ENCODE peak calls at places on chromosomes 1 and 21, in five cellular contexts. One of them, this sample, is unnamed.

GRCh38 chr1:147151244-147151643 is 21.0 kb downstream of the PRKAB2 start:
- DNase-seq in spleen: no peak
- DNase-seq in hepatocyte: no peak
- DNase-seq in tibial artery: no peak
- DNase-seq in K562: no peak
- DNase-seq in this sample: no peak

GRCh38 chr1:151716771-151717631 is at the start of gene CELF3:
- DNase-seq in spleen: no peak
- DNase-seq in hepatocyte: peak
- DNase-seq in tibial artery: no peak
- DNase-seq in K562: peak
- DNase-seq in this sample: no peak

GRCh38 chr21:45140346-45140940 is 66.1 kb downstream of the ADARB1 start:
- DNase-seq in spleen: peak
- DNase-seq in hepatocyte: peak
- DNase-seq in tibial artery: peak
- DNase-seq in K562: peak
- DNase-seq in this sample: peak

GRCh38 chr1:85692730-85693314 is 15.4 kb downstream of the ZNHIT6 start:
- DNase-seq in spleen: no peak
- DNase-seq in hepatocyte: peak
- DNase-seq in tibial artery: no peak
- DNase-seq in K562: peak
- DNase-seq in this sample: no peak

GRCh38 chr1:152836881-152837280 is 5.8 kb upstream of the LCE6A start:
- DNase-seq in spleen: no peak
- DNase-seq in hepatocyte: no peak
- DNase-seq in tibial artery: no peak
- DNase-seq in K562: no peak
- DNase-seq in this sample: no peak

GRCh38 chr1:219298581-219299148 is 125.0 kb downstream of the LYPLAL1 start:
- DNase-seq in spleen: no peak
- DNase-seq in hepatocyte: peak
- DNase-seq in tibial artery: no peak
- DNase-seq in K562: no peak
- DNase-seq in this sample: no peak

GRCh38 chr1:160834945-160835565 is 27.6 kb downstream of the CD244 start:
- DNase-seq in spleen: no peak
- DNase-seq in hepatocyte: peak
- DNase-seq in tibial artery: no peak
- DNase-seq in K562: peak
- DNase-seq in this sample: peak

GRCh38 chr1:188269956-188270355 is 1441.2 kb downstream of the PLA2G4A start:
- DNase-seq in spleen: no peak
- DNase-seq in hepatocyte: no peak
- DNase-seq in tibial artery: no peak
- DNase-seq in K562: no peak
- DNase-seq in this sample: no peak

GRCh38 chr1:218816999-218817398 is 356.7 kb upstream of the LYPLAL1 start:
- DNase-seq in spleen: no peak
- DNase-seq in hepatocyte: peak
- DNase-seq in tibial artery: no peak
- DNase-seq in K562: no peak
- DNase-seq in this sample: no peak

GRCh38 chr1:156676820-156677615 is at the start of gene NES:
- DNase-seq in spleen: no peak
- DNase-seq in hepatocyte: peak
- DNase-seq in tibial artery: peak
- DNase-seq in K562: peak
- DNase-seq in this sample: no peak

GRCh38 chr1:36773827-36774541 is 260.3 kb downstream of the GRIK3 start:
- DNase-seq in spleen: no peak
- DNase-seq in hepatocyte: no peak
- DNase-seq in tibial artery: no peak
- DNase-seq in K562: no peak
- DNase-seq in this sample: no peak

GRCh38 chr1:86779308-86780191 is 75.2 kb downstream of the SH3GLB1 start:
- DNase-seq in spleen: no peak
- DNase-seq in hepatocyte: peak
- DNase-seq in tibial artery: no peak
- DNase-seq in K562: peak
- DNase-seq in this sample: no peak

GRCh38 chr21:27108228-27108627 is 141.3 kb upstream of the ADAMTS5 start:
- DNase-seq in spleen: no peak
- DNase-seq in hepatocyte: no peak
- DNase-seq in tibial artery: no peak
- DNase-seq in K562: no peak
- DNase-seq in this sample: no peak

GRCh38 chr1:185317886-185318310 is 855 bp upstream of the IVNS1ABP start:
- DNase-seq in spleen: peak
- DNase-seq in hepatocyte: peak
- DNase-seq in tibial artery: no peak
- DNase-seq in K562: peak
- DNase-seq in this sample: peak

GRCh38 chr1:5970623-5971273 is 21.5 kb downstream of the NPHP4 start:
- DNase-seq in spleen: no peak
- DNase-seq in hepatocyte: no peak
- DNase-seq in tibial artery: no peak
- DNase-seq in K562: no peak
- DNase-seq in this sample: no peak

GRCh38 chr1:34757386-34757785 is 2.2 kb upstream of the GJB4 start:
- DNase-seq in spleen: no peak
- DNase-seq in hepatocyte: no peak
- DNase-seq in tibial artery: no peak
- DNase-seq in K562: no peak
- DNase-seq in this sample: no peak

GRCh38 chr1:33007190-33008050 is 29.3 kb downstream of the AK2 start:
- DNase-seq in spleen: no peak
- DNase-seq in hepatocyte: peak
- DNase-seq in tibial artery: peak
- DNase-seq in K562: peak
- DNase-seq in this sample: no peak

GRCh38 chr1:208137144-208137682 is 107.0 kb downstream of the PLXNA2 start:
- DNase-seq in spleen: no peak
- DNase-seq in hepatocyte: no peak
- DNase-seq in tibial artery: no peak
- DNase-seq in K562: no peak
- DNase-seq in this sample: no peak

GRCh38 chr1:18926315-18927081 is 24.1 kb upstream of the ALDH4A1 start:
- DNase-seq in spleen: peak
- DNase-seq in hepatocyte: peak
- DNase-seq in tibial artery: peak
- DNase-seq in K562: peak
- DNase-seq in this sample: peak
- H3K4me3 ChIP-seq in spleen: peak
- H3K4me3 ChIP-seq in hepatocyte: no peak
- H3K4me3 ChIP-seq in tibial artery: peak
- H3K4me3 ChIP-seq in K562: no peak
- H3K4me3 ChIP-seq in this sample: peak

GRCh38 chr1:231757759-231758158 is 131.2 kb downstream of the DISC1 start:
- DNase-seq in spleen: no peak
- DNase-seq in hepatocyte: no peak
- DNase-seq in tibial artery: no peak
- DNase-seq in K562: no peak
- DNase-seq in this sample: no peak

GRCh38 chr1:231751624-231751897 is 125.0 kb downstream of the DISC1 start:
- DNase-seq in spleen: no peak
- DNase-seq in hepatocyte: no peak
- DNase-seq in tibial artery: no peak
- DNase-seq in K562: no peak
- DNase-seq in this sample: no peak

GRCh38 chr1:231761747-231762541 is 135.4 kb downstream of the DISC1 start:
- DNase-seq in spleen: no peak
- DNase-seq in hepatocyte: no peak
- DNase-seq in tibial artery: no peak
- DNase-seq in K562: no peak
- DNase-seq in this sample: no peak

GRCh38 chr1:231753313-231753712 is 126.7 kb downstream of the DISC1 start:
- DNase-seq in spleen: no peak
- DNase-seq in hepatocyte: no peak
- DNase-seq in tibial artery: no peak
- DNase-seq in K562: no peak
- DNase-seq in this sample: no peak

DNA sequence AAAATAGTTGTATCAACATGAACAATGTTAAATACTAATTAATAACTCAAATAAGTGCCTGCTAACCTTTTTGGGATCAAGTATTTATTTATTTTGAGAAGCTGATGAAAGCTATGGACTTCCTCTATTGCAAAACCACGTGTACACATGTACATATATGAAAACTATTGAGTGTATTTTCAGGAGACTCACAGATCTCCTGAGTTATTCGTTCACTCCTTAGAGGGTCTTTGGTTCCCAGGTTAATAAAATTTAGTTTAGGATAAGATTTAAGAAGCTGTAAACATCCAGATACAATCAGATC is 130.5 kb downstream of the DISC1 start:
- DNase-seq in spleen: no peak
- DNase-seq in hepatocyte: no peak
- DNase-seq in tibial artery: no peak
- DNase-seq in K562: no peak
- DNase-seq in this sample: no peak
- TF ChIP-seq CTCF in spleen: no peak
- TF ChIP-seq CTCF in hepatocyte: no peak
- TF ChIP-seq CTCF in tibial artery: no peak
- TF ChIP-seq CTCF in K562: no peak
- TF ChIP-seq CTCF in this sample: no peak

DNA sequence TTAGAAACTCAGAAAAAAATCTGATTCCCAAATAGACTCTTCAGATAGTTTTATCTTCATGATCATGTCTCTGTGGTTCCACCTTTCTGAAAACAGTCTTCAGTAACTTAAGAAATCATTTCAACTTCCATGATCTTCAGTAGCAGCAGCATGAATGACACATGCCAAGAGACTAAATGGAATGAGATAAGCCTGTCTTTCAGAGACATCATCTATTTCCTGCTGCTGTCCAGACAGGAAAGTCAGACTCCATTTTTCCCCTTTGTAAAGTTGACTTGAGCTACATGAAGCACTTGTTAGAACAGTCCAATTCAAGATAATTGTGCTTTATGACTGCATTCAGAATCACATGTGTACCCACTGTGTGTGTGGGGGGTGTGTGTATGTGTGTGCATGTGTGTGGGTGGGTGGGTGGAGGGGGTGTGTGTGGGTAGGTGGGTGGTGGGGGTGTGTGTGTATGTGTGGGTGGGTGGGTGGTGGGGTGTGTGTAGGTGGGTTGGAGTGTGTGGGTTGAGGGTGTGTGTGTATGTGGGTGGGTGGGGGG is 58.8 kb downstream of the CLIC4 start:
- DNase-seq in spleen: no peak
- DNase-seq in hepatocyte: no peak
- DNase-seq in tibial artery: no peak
- DNase-seq in K562: peak
- DNase-seq in this sample: no peak
- H3K27ac ChIP-seq in spleen: no peak
- H3K27ac ChIP-seq in hepatocyte: no peak
- H3K27ac ChIP-seq in tibial artery: peak
- H3K27ac ChIP-seq in K562: peak
- H3K27ac ChIP-seq in this sample: peak

GRCh38 chr21:43021756-43022600 is 47.6 kb downstream of the PKNOX1 start:
- DNase-seq in spleen: peak
- DNase-seq in hepatocyte: no peak
- DNase-seq in tibial artery: no peak
- DNase-seq in K562: no peak
- DNase-seq in this sample: no peak

GRCh38 chr21:43027846-43028731 is 47.5 kb downstream of the CBS start:
- DNase-seq in spleen: peak
- DNase-seq in hepatocyte: no peak
- DNase-seq in tibial artery: no peak
- DNase-seq in K562: no peak
- DNase-seq in this sample: no peak

GRCh38 chr21:43024737-43025136 is 50.4 kb downstream of the PKNOX1 start:
- DNase-seq in spleen: peak
- DNase-seq in hepatocyte: no peak
- DNase-seq in tibial artery: no peak
- DNase-seq in K562: no peak
- DNase-seq in this sample: no peak

GRCh38 chr21:43023175-43023574 is 48.8 kb downstream of the PKNOX1 start:
- DNase-seq in spleen: peak
- DNase-seq in hepatocyte: no peak
- DNase-seq in tibial artery: no peak
- DNase-seq in K562: no peak
- DNase-seq in this sample: peak

GRCh38 chr21:43025636-43026180 is 49.9 kb downstream of the CBS start:
- DNase-seq in spleen: peak
- DNase-seq in hepatocyte: no peak
- DNase-seq in tibial artery: no peak
- DNase-seq in K562: no peak
- DNase-seq in this sample: no peak
- H3K4me3 ChIP-seq in spleen: no peak
- H3K4me3 ChIP-seq in hepatocyte: no peak
- H3K4me3 ChIP-seq in tibial artery: no peak
- H3K4me3 ChIP-seq in K562: no peak
- H3K4me3 ChIP-seq in this sample: no peak

GRCh38 chr1:56758135-56758534 is 61.1 kb downstream of the FYB2 start:
- DNase-seq in spleen: no peak
- DNase-seq in hepatocyte: peak
- DNase-seq in tibial artery: no peak
- DNase-seq in K562: peak
- DNase-seq in this sample: no peak
- TF ChIP-seq CTCF in spleen: no peak
- TF ChIP-seq CTCF in hepatocyte: peak
- TF ChIP-seq CTCF in tibial artery: no peak
- TF ChIP-seq CTCF in K562: no peak
- TF ChIP-seq CTCF in this sample: no peak

DNA sequence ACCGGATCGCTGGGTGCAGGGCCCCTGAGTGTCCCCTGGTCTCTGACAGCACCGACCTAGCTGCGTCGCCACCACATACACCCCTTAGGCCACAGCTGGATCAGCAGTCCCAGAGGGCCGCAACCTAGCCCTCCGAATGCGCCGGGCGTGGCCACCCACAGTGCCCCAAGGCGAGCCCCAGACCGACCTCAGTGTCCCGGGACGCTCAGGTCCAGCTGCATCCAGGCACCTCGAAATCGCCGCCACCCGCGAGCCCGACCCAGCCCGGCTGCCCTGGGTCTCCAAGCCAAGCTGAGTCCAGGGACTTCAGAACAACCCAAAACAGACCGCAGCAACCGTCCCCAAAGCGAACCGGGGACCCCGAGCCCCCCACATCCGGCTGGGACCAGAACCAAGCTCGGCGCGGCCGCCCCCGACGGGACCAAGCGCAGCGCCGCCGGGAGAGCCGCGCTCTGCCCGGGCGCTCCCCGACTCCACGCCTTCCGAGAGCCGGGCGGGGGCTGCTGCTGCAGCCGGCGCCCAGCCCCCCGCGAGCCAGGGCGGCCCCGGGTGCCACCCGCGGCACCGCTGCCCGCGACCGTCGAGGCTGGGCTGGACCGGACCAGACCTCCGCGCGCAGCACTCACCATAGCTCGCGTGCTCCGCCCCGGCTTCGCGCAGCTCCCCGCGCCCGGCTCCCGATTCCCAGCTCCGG is 54.6 kb upstream of the ECE1 start:
- DNase-seq in spleen: peak
- DNase-seq in hepatocyte: no peak
- DNase-seq in tibial artery: peak
- DNase-seq in K562: no peak
- DNase-seq in this sample: no peak
- H3K27ac ChIP-seq in spleen: peak
- H3K27ac ChIP-seq in hepatocyte: peak
- H3K27ac ChIP-seq in tibial artery: peak
- H3K27ac ChIP-seq in K562: peak
- H3K27ac ChIP-seq in this sample: peak

This sample was measured in coronary artery.